ENCODE peak calls at places on chromosomes 1 and 21, in ten cellular contexts. One of them, this sample, is unnamed.

GRCh38 chr1:46538147-46538546 is 13.3 kb downstream of the KNCN start:
- DNase-seq in hippocampal formation: no peak
- DNase-seq in A549: no peak
- DNase-seq in cardiac muscle cell: no peak
- DNase-seq in NCI-H1417: no peak
- DNase-seq in cerebellum: no peak
- DNase-seq in heart right ventricle: no peak
- DNase-seq in foreskin melanocyte: no peak
- DNase-seq in activated CD4-positive, alpha-beta T cell treated with anti-CD3 and anti-CD28 coated beads, Interleukin-2, amount 50 U/mL, for 1 hour: no peak
- DNase-seq in NCI-H345: no peak
- DNase-seq in this sample: no peak

GRCh38 chr1:168572669-168573068 is 3.7 kb upstream of the XCL1 start:
- DNase-seq in hippocampal formation: no peak
- DNase-seq in A549: no peak
- DNase-seq in cardiac muscle cell: no peak
- DNase-seq in NCI-H1417: no peak
- DNase-seq in cerebellum: no peak
- DNase-seq in heart right ventricle: no peak
- DNase-seq in foreskin melanocyte: no peak
- DNase-seq in activated CD4-positive, alpha-beta T cell treated with anti-CD3 and anti-CD28 coated beads, Interleukin-2, amount 50 U/mL, for 1 hour: no peak
- DNase-seq in NCI-H345: no peak
- DNase-seq in this sample: no peak

GRCh38 chr1:21594935-21595897 is 73.9 kb downstream of the RAP1GAP start:
- DNase-seq in hippocampal formation: no peak
- DNase-seq in A549: peak
- DNase-seq in cardiac muscle cell: peak
- DNase-seq in NCI-H1417: peak
- DNase-seq in cerebellum: peak
- DNase-seq in heart right ventricle: peak
- DNase-seq in foreskin melanocyte: peak
- DNase-seq in activated CD4-positive, alpha-beta T cell treated with anti-CD3 and anti-CD28 coated beads, Interleukin-2, amount 50 U/mL, for 1 hour: peak
- DNase-seq in NCI-H345: peak
- DNase-seq in this sample: peak

GRCh38 chr1:15063783-15064182 is 89.8 kb upstream of the TMEM51 start:
- DNase-seq in hippocampal formation: no peak
- DNase-seq in A549: no peak
- DNase-seq in cardiac muscle cell: no peak
- DNase-seq in NCI-H1417: no peak
- DNase-seq in cerebellum: peak
- DNase-seq in heart right ventricle: no peak
- DNase-seq in foreskin melanocyte: no peak
- DNase-seq in activated CD4-positive, alpha-beta T cell treated with anti-CD3 and anti-CD28 coated beads, Interleukin-2, amount 50 U/mL, for 1 hour: no peak
- DNase-seq in NCI-H345: no peak
- DNase-seq in this sample: no peak

GRCh38 chr1:1893997-1894353 is 3.1 kb upstream of the GNB1 start:
- DNase-seq in hippocampal formation: no peak
- DNase-seq in A549: no peak
- DNase-seq in cardiac muscle cell: no peak
- DNase-seq in NCI-H1417: no peak
- DNase-seq in cerebellum: no peak
- DNase-seq in heart right ventricle: no peak
- DNase-seq in foreskin melanocyte: no peak
- DNase-seq in activated CD4-positive, alpha-beta T cell treated with anti-CD3 and anti-CD28 coated beads, Interleukin-2, amount 50 U/mL, for 1 hour: no peak
- DNase-seq in NCI-H345: no peak
- DNase-seq in this sample: no peak

GRCh38 chr1:200410566-200410878 is 686 bp upstream of the ZNF281 start:
- DNase-seq in hippocampal formation: no peak
- DNase-seq in A549: no peak
- DNase-seq in cardiac muscle cell: peak
- DNase-seq in NCI-H1417: peak
- DNase-seq in cerebellum: peak
- DNase-seq in heart right ventricle: no peak
- DNase-seq in foreskin melanocyte: no peak
- DNase-seq in activated CD4-positive, alpha-beta T cell treated with anti-CD3 and anti-CD28 coated beads, Interleukin-2, amount 50 U/mL, for 1 hour: no peak
- DNase-seq in NCI-H345: peak
- DNase-seq in this sample: peak

GRCh38 chr21:38968887-38969543 is 163.3 kb downstream of the ETS2 start:
- DNase-seq in hippocampal formation: no peak
- DNase-seq in A549: no peak
- DNase-seq in cardiac muscle cell: no peak
- DNase-seq in NCI-H1417: peak
- DNase-seq in cerebellum: no peak
- DNase-seq in heart right ventricle: no peak
- DNase-seq in foreskin melanocyte: no peak
- DNase-seq in activated CD4-positive, alpha-beta T cell treated with anti-CD3 and anti-CD28 coated beads, Interleukin-2, amount 50 U/mL, for 1 hour: no peak
- DNase-seq in NCI-H345: no peak
- DNase-seq in this sample: no peak

GRCh38 chr1:183417691-183418491 is at the start of gene NMNAT2:
- DNase-seq in hippocampal formation: peak
- DNase-seq in A549: peak
- DNase-seq in cardiac muscle cell: peak
- DNase-seq in NCI-H1417: peak
- DNase-seq in cerebellum: peak
- DNase-seq in heart right ventricle: no peak
- DNase-seq in foreskin melanocyte: no peak
- DNase-seq in activated CD4-positive, alpha-beta T cell treated with anti-CD3 and anti-CD28 coated beads, Interleukin-2, amount 50 U/mL, for 1 hour: no peak
- DNase-seq in NCI-H345: peak
- DNase-seq in this sample: no peak

GRCh38 chr1:115012006-115012405 is 17.6 kb upstream of the TSHB start:
- DNase-seq in hippocampal formation: no peak
- DNase-seq in A549: no peak
- DNase-seq in cardiac muscle cell: no peak
- DNase-seq in NCI-H1417: no peak
- DNase-seq in cerebellum: no peak
- DNase-seq in heart right ventricle: no peak
- DNase-seq in foreskin melanocyte: no peak
- DNase-seq in activated CD4-positive, alpha-beta T cell treated with anti-CD3 and anti-CD28 coated beads, Interleukin-2, amount 50 U/mL, for 1 hour: no peak
- DNase-seq in NCI-H345: no peak
- DNase-seq in this sample: no peak

GRCh38 chr1:194931166-194931565 is 1677.1 kb downstream of the KCNT2 start:
- DNase-seq in hippocampal formation: no peak
- DNase-seq in A549: no peak
- DNase-seq in cardiac muscle cell: no peak
- DNase-seq in NCI-H1417: no peak
- DNase-seq in cerebellum: no peak
- DNase-seq in heart right ventricle: no peak
- DNase-seq in foreskin melanocyte: no peak
- DNase-seq in activated CD4-positive, alpha-beta T cell treated with anti-CD3 and anti-CD28 coated beads, Interleukin-2, amount 50 U/mL, for 1 hour: no peak
- DNase-seq in NCI-H345: no peak
- DNase-seq in this sample: no peak

GRCh38 chr1:223298706-223299105 is 65.3 kb downstream of the SUSD4 start:
- DNase-seq in hippocampal formation: no peak
- DNase-seq in A549: no peak
- DNase-seq in cardiac muscle cell: no peak
- DNase-seq in NCI-H1417: no peak
- DNase-seq in cerebellum: no peak
- DNase-seq in heart right ventricle: no peak
- DNase-seq in foreskin melanocyte: no peak
- DNase-seq in activated CD4-positive, alpha-beta T cell treated with anti-CD3 and anti-CD28 coated beads, Interleukin-2, amount 50 U/mL, for 1 hour: no peak
- DNase-seq in NCI-H345: no peak
- DNase-seq in this sample: no peak

GRCh38 chr1:156583821-156584622 is 4.5 kb downstream of the TTC24 start:
- DNase-seq in hippocampal formation: peak
- DNase-seq in A549: peak
- DNase-seq in cardiac muscle cell: peak
- DNase-seq in NCI-H1417: peak
- DNase-seq in cerebellum: peak
- DNase-seq in heart right ventricle: peak
- DNase-seq in foreskin melanocyte: no peak
- DNase-seq in activated CD4-positive, alpha-beta T cell treated with anti-CD3 and anti-CD28 coated beads, Interleukin-2, amount 50 U/mL, for 1 hour: peak
- DNase-seq in NCI-H345: peak
- DNase-seq in this sample: peak

GRCh38 chr1:61852693-61853060 is 110.4 kb downstream of the PATJ start:
- DNase-seq in hippocampal formation: no peak
- DNase-seq in A549: no peak
- DNase-seq in cardiac muscle cell: no peak
- DNase-seq in NCI-H1417: no peak
- DNase-seq in cerebellum: no peak
- DNase-seq in heart right ventricle: no peak
- DNase-seq in foreskin melanocyte: no peak
- DNase-seq in activated CD4-positive, alpha-beta T cell treated with anti-CD3 and anti-CD28 coated beads, Interleukin-2, amount 50 U/mL, for 1 hour: no peak
- DNase-seq in NCI-H345: no peak
- DNase-seq in this sample: no peak

GRCh38 chr1:204791453-204792366 is 79.0 kb upstream of the NFASC start:
- DNase-seq in hippocampal formation: no peak
- DNase-seq in A549: peak
- DNase-seq in cardiac muscle cell: peak
- DNase-seq in NCI-H1417: peak
- DNase-seq in cerebellum: peak
- DNase-seq in heart right ventricle: peak
- DNase-seq in foreskin melanocyte: peak
- DNase-seq in activated CD4-positive, alpha-beta T cell treated with anti-CD3 and anti-CD28 coated beads, Interleukin-2, amount 50 U/mL, for 1 hour: peak
- DNase-seq in NCI-H345: peak
- DNase-seq in this sample: peak

GRCh38 chr1:109478806-109479205 is 4.9 kb upstream of the ATXN7L2 start:
- DNase-seq in hippocampal formation: no peak
- DNase-seq in A549: no peak
- DNase-seq in cardiac muscle cell: peak
- DNase-seq in NCI-H1417: no peak
- DNase-seq in cerebellum: no peak
- DNase-seq in heart right ventricle: no peak
- DNase-seq in foreskin melanocyte: no peak
- DNase-seq in activated CD4-positive, alpha-beta T cell treated with anti-CD3 and anti-CD28 coated beads, Interleukin-2, amount 50 U/mL, for 1 hour: peak
- DNase-seq in NCI-H345: no peak
- DNase-seq in this sample: no peak